ENCODE peak calls at places on chromosome 6, in seven cellular contexts. One of them, this sample, is unnamed.

GRCh38 chr6:28953039-28953872 is 29.5 kb upstream of the TRIM27 start:
- DNase-seq in lung: peak; percentile 33
- DNase-seq in adrenal gland: no peak
- DNase-seq in C1 segment of cervical spinal cord: peak; percentile 7
- DNase-seq in cardiac muscle cell: peak; percentile 21
- DNase-seq in transverse colon: peak; percentile 37
- DNase-seq in retina: peak; percentile 65
- DNase-seq in this sample: peak; percentile 54

GRCh38 chr6:4872841-4873240 is 96.6 kb downstream of the CDYL start:
- DNase-seq in lung: no peak
- DNase-seq in adrenal gland: no peak
- DNase-seq in C1 segment of cervical spinal cord: no peak
- DNase-seq in cardiac muscle cell: no peak
- DNase-seq in transverse colon: no peak
- DNase-seq in retina: no peak
- DNase-seq in this sample: no peak

GRCh38 chr6:143950874-143951273 is 57.2 kb downstream of the PLAGL1 start:
- DNase-seq in lung: no peak
- DNase-seq in adrenal gland: no peak
- DNase-seq in C1 segment of cervical spinal cord: no peak
- DNase-seq in cardiac muscle cell: no peak
- DNase-seq in transverse colon: no peak
- DNase-seq in retina: no peak
- DNase-seq in this sample: no peak

GRCh38 chr6:13431861-13432465 is 55.4 kb downstream of the GFOD1 start:
- DNase-seq in lung: no peak
- DNase-seq in adrenal gland: no peak
- DNase-seq in C1 segment of cervical spinal cord: no peak
- DNase-seq in cardiac muscle cell: no peak
- DNase-seq in transverse colon: no peak
- DNase-seq in retina: no peak
- DNase-seq in this sample: peak; percentile 25

GRCh38 chr6:37104935-37105781 is 64.8 kb upstream of the PIM1 start:
- DNase-seq in lung: no peak
- DNase-seq in adrenal gland: no peak
- DNase-seq in C1 segment of cervical spinal cord: no peak
- DNase-seq in cardiac muscle cell: no peak
- DNase-seq in transverse colon: no peak
- DNase-seq in retina: peak; percentile 30
- DNase-seq in this sample: no peak

GRCh38 chr6:132698608-132699007 is 15.2 kb downstream of the VNN1 start:
- DNase-seq in lung: no peak
- DNase-seq in adrenal gland: no peak
- DNase-seq in C1 segment of cervical spinal cord: no peak
- DNase-seq in cardiac muscle cell: no peak
- DNase-seq in transverse colon: no peak
- DNase-seq in retina: no peak
- DNase-seq in this sample: no peak

GRCh38 chr6:164097557-164098398 is 683.3 kb downstream of the QKI start:
- DNase-seq in lung: no peak
- DNase-seq in adrenal gland: no peak
- DNase-seq in C1 segment of cervical spinal cord: no peak
- DNase-seq in cardiac muscle cell: peak; percentile 29
- DNase-seq in transverse colon: no peak
- DNase-seq in retina: peak; percentile 27
- DNase-seq in this sample: peak; percentile 51

GRCh38 chr6:133837801-133838349 is 51.0 kb upstream of the TCF21 start:
- DNase-seq in lung: peak; percentile 53
- DNase-seq in adrenal gland: peak; percentile 34
- DNase-seq in C1 segment of cervical spinal cord: no peak
- DNase-seq in cardiac muscle cell: peak; percentile 69
- DNase-seq in transverse colon: peak; percentile 68
- DNase-seq in retina: peak; percentile 39
- DNase-seq in this sample: peak; percentile 55

GRCh38 chr6:93825950-93826349 is 406.6 kb upstream of the EPHA7 start:
- DNase-seq in lung: no peak
- DNase-seq in adrenal gland: no peak
- DNase-seq in C1 segment of cervical spinal cord: no peak
- DNase-seq in cardiac muscle cell: no peak
- DNase-seq in transverse colon: no peak
- DNase-seq in retina: no peak
- DNase-seq in this sample: no peak

This sample was measured in bronchial epithelial cell.